ENCODE peak calls at places on chromosomes 1 and 21, in nine cellular contexts. One of them, this sample, is unnamed.

GRCh38 chr1:214108097-214108446 is 120.3 kb downstream of the PROX1 start:
- DNase-seq in GM20000: no peak
- DNase-seq in SW480: peak
- DNase-seq in GM06990: no peak
- DNase-seq in Caco-2: no peak
- DNase-seq in T follicular helper cell: no peak
- DNase-seq in H1: no peak
- DNase-seq in head of caudate nucleus: no peak
- DNase-seq in adrenal gland: no peak
- DNase-seq in this sample: no peak

GRCh38 chr1:109570414-109570813 is 22.0 kb downstream of the GNAI3 start:
- DNase-seq in GM20000: no peak
- DNase-seq in SW480: no peak
- DNase-seq in GM06990: no peak
- DNase-seq in Caco-2: no peak
- DNase-seq in T follicular helper cell: no peak
- DNase-seq in H1: no peak
- DNase-seq in head of caudate nucleus: no peak
- DNase-seq in adrenal gland: no peak
- DNase-seq in this sample: no peak

GRCh38 chr1:232018512-232019340 is 392.1 kb downstream of the DISC1 start:
- DNase-seq in GM20000: no peak
- DNase-seq in SW480: no peak
- DNase-seq in GM06990: no peak
- DNase-seq in Caco-2: no peak
- DNase-seq in T follicular helper cell: no peak
- DNase-seq in H1: no peak
- DNase-seq in head of caudate nucleus: peak
- DNase-seq in adrenal gland: no peak
- DNase-seq in this sample: no peak

GRCh38 chr1:109299087-109299983 is 7.5 kb downstream of the MYBPHL start:
- DNase-seq in GM20000: no peak
- DNase-seq in SW480: peak
- DNase-seq in GM06990: no peak
- DNase-seq in Caco-2: no peak
- DNase-seq in T follicular helper cell: no peak
- DNase-seq in H1: no peak
- DNase-seq in head of caudate nucleus: peak
- DNase-seq in adrenal gland: peak
- DNase-seq in this sample: no peak

GRCh38 chr1:28886731-28887417 is 27.5 kb upstream of the EPB41 start:
- DNase-seq in GM20000: peak
- DNase-seq in SW480: peak
- DNase-seq in GM06990: peak
- DNase-seq in Caco-2: peak
- DNase-seq in T follicular helper cell: peak
- DNase-seq in H1: peak
- DNase-seq in head of caudate nucleus: peak
- DNase-seq in adrenal gland: peak
- DNase-seq in this sample: peak

GRCh38 chr1:2104621-2105427 is 54.6 kb downstream of the PRKCZ start:
- DNase-seq in GM20000: no peak
- DNase-seq in SW480: peak
- DNase-seq in GM06990: no peak
- DNase-seq in Caco-2: no peak
- DNase-seq in T follicular helper cell: no peak
- DNase-seq in H1: no peak
- DNase-seq in head of caudate nucleus: no peak
- DNase-seq in adrenal gland: no peak
- DNase-seq in this sample: no peak

GRCh38 chr1:29890201-29890959 is 654.1 kb downstream of the PTPRU start:
- DNase-seq in GM20000: no peak
- DNase-seq in SW480: no peak
- DNase-seq in GM06990: no peak
- DNase-seq in Caco-2: no peak
- DNase-seq in T follicular helper cell: no peak
- DNase-seq in H1: no peak
- DNase-seq in head of caudate nucleus: no peak
- DNase-seq in adrenal gland: no peak
- DNase-seq in this sample: no peak

GRCh38 chr1:201022824-201023516 is 544 bp downstream of the KIF21B start:
- DNase-seq in GM20000: no peak
- DNase-seq in SW480: no peak
- DNase-seq in GM06990: peak
- DNase-seq in Caco-2: no peak
- DNase-seq in T follicular helper cell: no peak
- DNase-seq in H1: no peak
- DNase-seq in head of caudate nucleus: no peak
- DNase-seq in adrenal gland: no peak
- DNase-seq in this sample: peak

GRCh38 chr1:24806588-24806987 is 61.3 kb downstream of the CLIC4 start:
- DNase-seq in GM20000: no peak
- DNase-seq in SW480: no peak
- DNase-seq in GM06990: no peak
- DNase-seq in Caco-2: no peak
- DNase-seq in T follicular helper cell: no peak
- DNase-seq in H1: no peak
- DNase-seq in head of caudate nucleus: no peak
- DNase-seq in adrenal gland: no peak
- DNase-seq in this sample: no peak

GRCh38 chr1:53130878-53131589 is 11.4 kb downstream of the SLC1A7 start:
- DNase-seq in GM20000: no peak
- DNase-seq in SW480: no peak
- DNase-seq in GM06990: no peak
- DNase-seq in Caco-2: no peak
- DNase-seq in T follicular helper cell: no peak
- DNase-seq in H1: no peak
- DNase-seq in head of caudate nucleus: no peak
- DNase-seq in adrenal gland: no peak
- DNase-seq in this sample: no peak

GRCh38 chr1:35111106-35111505 is 31.9 kb downstream of the ZMYM1 start:
- DNase-seq in GM20000: no peak
- DNase-seq in SW480: no peak
- DNase-seq in GM06990: no peak
- DNase-seq in Caco-2: no peak
- DNase-seq in T follicular helper cell: no peak
- DNase-seq in H1: no peak
- DNase-seq in head of caudate nucleus: no peak
- DNase-seq in adrenal gland: no peak
- DNase-seq in this sample: no peak

GRCh38 chr1:43881415-43881814 is 52.2 kb upstream of the ARTN start:
- DNase-seq in GM20000: no peak
- DNase-seq in SW480: no peak
- DNase-seq in GM06990: no peak
- DNase-seq in Caco-2: no peak
- DNase-seq in T follicular helper cell: no peak
- DNase-seq in H1: no peak
- DNase-seq in head of caudate nucleus: no peak
- DNase-seq in adrenal gland: no peak
- DNase-seq in this sample: no peak

GRCh38 chr1:21319447-21320407 is 29.5 kb upstream of the ECE1 start:
- DNase-seq in GM20000: no peak
- DNase-seq in SW480: no peak
- DNase-seq in GM06990: no peak
- DNase-seq in Caco-2: no peak
- DNase-seq in T follicular helper cell: no peak
- DNase-seq in H1: no peak
- DNase-seq in head of caudate nucleus: no peak
- DNase-seq in adrenal gland: no peak
- DNase-seq in this sample: no peak

GRCh38 chr1:71638081-71638766 is 557.4 kb upstream of the ZRANB2 start:
- DNase-seq in GM20000: no peak
- DNase-seq in SW480: no peak
- DNase-seq in GM06990: no peak
- DNase-seq in Caco-2: no peak
- DNase-seq in T follicular helper cell: no peak
- DNase-seq in H1: no peak
- DNase-seq in head of caudate nucleus: no peak
- DNase-seq in adrenal gland: no peak
- DNase-seq in this sample: no peak

GRCh38 chr1:117312453-117313138 is 54.7 kb upstream of the MAN1A2 start:
- DNase-seq in GM20000: peak
- DNase-seq in SW480: peak
- DNase-seq in GM06990: peak
- DNase-seq in Caco-2: no peak
- DNase-seq in T follicular helper cell: no peak
- DNase-seq in H1: no peak
- DNase-seq in head of caudate nucleus: no peak
- DNase-seq in adrenal gland: peak
- DNase-seq in this sample: peak

GRCh38 chr21:41894922-41895557 is 15.9 kb upstream of the PRDM15 start:
- DNase-seq in GM20000: no peak
- DNase-seq in SW480: no peak
- DNase-seq in GM06990: no peak
- DNase-seq in Caco-2: no peak
- DNase-seq in T follicular helper cell: no peak
- DNase-seq in H1: no peak
- DNase-seq in head of caudate nucleus: no peak
- DNase-seq in adrenal gland: no peak
- DNase-seq in this sample: no peak

GRCh38 chr21:37704751-37705150 is 211.5 kb downstream of the KCNJ6 start:
- DNase-seq in GM20000: no peak
- DNase-seq in SW480: no peak
- DNase-seq in GM06990: no peak
- DNase-seq in Caco-2: no peak
- DNase-seq in T follicular helper cell: no peak
- DNase-seq in H1: no peak
- DNase-seq in head of caudate nucleus: no peak
- DNase-seq in adrenal gland: no peak
- DNase-seq in this sample: no peak

GRCh38 chr1:82227696-82228095 is 427.0 kb downstream of the ADGRL2 start:
- DNase-seq in GM20000: no peak
- DNase-seq in SW480: no peak
- DNase-seq in GM06990: no peak
- DNase-seq in Caco-2: no peak
- DNase-seq in T follicular helper cell: no peak
- DNase-seq in H1: no peak
- DNase-seq in head of caudate nucleus: no peak
- DNase-seq in adrenal gland: peak
- DNase-seq in this sample: no peak

GRCh38 chr1:214332950-214333798 is 52.2 kb downstream of the SMYD2 start:
- DNase-seq in GM20000: peak
- DNase-seq in SW480: peak
- DNase-seq in GM06990: no peak
- DNase-seq in Caco-2: peak
- DNase-seq in T follicular helper cell: no peak
- DNase-seq in H1: no peak
- DNase-seq in head of caudate nucleus: peak
- DNase-seq in adrenal gland: peak
- DNase-seq in this sample: peak

GRCh38 chr1:157199421-157199755 is 61.2 kb upstream of the ETV3 start:
- DNase-seq in GM20000: no peak
- DNase-seq in SW480: no peak
- DNase-seq in GM06990: no peak
- DNase-seq in Caco-2: no peak
- DNase-seq in T follicular helper cell: no peak
- DNase-seq in H1: no peak
- DNase-seq in head of caudate nucleus: no peak
- DNase-seq in adrenal gland: no peak
- DNase-seq in this sample: no peak

GRCh38 chr1:51945591-51945990 is 44.9 kb downstream of the RAB3B start:
- DNase-seq in GM20000: no peak
- DNase-seq in SW480: no peak
- DNase-seq in GM06990: no peak
- DNase-seq in Caco-2: no peak
- DNase-seq in T follicular helper cell: no peak
- DNase-seq in H1: no peak
- DNase-seq in head of caudate nucleus: no peak
- DNase-seq in adrenal gland: peak
- DNase-seq in this sample: no peak

GRCh38 chr1:71047635-71048607 is at the start of gene PTGER3:
- DNase-seq in GM20000: peak
- DNase-seq in SW480: peak
- DNase-seq in GM06990: peak
- DNase-seq in Caco-2: peak
- DNase-seq in T follicular helper cell: peak
- DNase-seq in H1: no peak
- DNase-seq in head of caudate nucleus: no peak
- DNase-seq in adrenal gland: peak
- DNase-seq in this sample: peak

GRCh38 chr1:229597877-229598276 is 28.0 kb downstream of the TAF5L start:
- DNase-seq in GM20000: no peak
- DNase-seq in SW480: no peak
- DNase-seq in GM06990: no peak
- DNase-seq in Caco-2: no peak
- DNase-seq in T follicular helper cell: no peak
- DNase-seq in H1: no peak
- DNase-seq in head of caudate nucleus: no peak
- DNase-seq in adrenal gland: no peak
- DNase-seq in this sample: no peak

GRCh38 chr21:33196956-33197374 is 32.8 kb upstream of the IFNAR2 start:
- DNase-seq in GM20000: peak
- DNase-seq in SW480: peak
- DNase-seq in GM06990: no peak
- DNase-seq in Caco-2: peak
- DNase-seq in T follicular helper cell: peak
- DNase-seq in H1: peak
- DNase-seq in head of caudate nucleus: peak
- DNase-seq in adrenal gland: peak
- DNase-seq in this sample: peak

GRCh38 chr1:227038401-227038800 is 98.3 kb downstream of the COQ8A start:
- DNase-seq in GM20000: no peak
- DNase-seq in SW480: no peak
- DNase-seq in GM06990: no peak
- DNase-seq in Caco-2: no peak
- DNase-seq in T follicular helper cell: no peak
- DNase-seq in H1: no peak
- DNase-seq in head of caudate nucleus: no peak
- DNase-seq in adrenal gland: no peak
- DNase-seq in this sample: no peak

GRCh38 chr1:58815069-58815679 is 31.3 kb upstream of the JUN start:
- DNase-seq in GM20000: peak
- DNase-seq in SW480: peak
- DNase-seq in GM06990: peak
- DNase-seq in Caco-2: peak
- DNase-seq in T follicular helper cell: no peak
- DNase-seq in H1: peak
- DNase-seq in head of caudate nucleus: peak
- DNase-seq in adrenal gland: peak
- DNase-seq in this sample: peak

GRCh38 chr1:110210604-110211502 is 739 bp downstream of the KCNC4 start:
- DNase-seq in GM20000: peak
- DNase-seq in SW480: peak
- DNase-seq in GM06990: peak
- DNase-seq in Caco-2: no peak
- DNase-seq in T follicular helper cell: peak
- DNase-seq in H1: no peak
- DNase-seq in head of caudate nucleus: peak
- DNase-seq in adrenal gland: peak
- DNase-seq in this sample: peak

GRCh38 chr21:31665397-31665796 is 5.9 kb downstream of the SOD1 start:
- DNase-seq in GM20000: no peak
- DNase-seq in SW480: no peak
- DNase-seq in GM06990: no peak
- DNase-seq in Caco-2: no peak
- DNase-seq in T follicular helper cell: no peak
- DNase-seq in H1: no peak
- DNase-seq in head of caudate nucleus: peak
- DNase-seq in adrenal gland: peak
- DNase-seq in this sample: no peak

GRCh38 chr1:22643381-22643780 is at the start of gene C1QC:
- DNase-seq in GM20000: no peak
- DNase-seq in SW480: no peak
- DNase-seq in GM06990: no peak
- DNase-seq in Caco-2: no peak
- DNase-seq in T follicular helper cell: no peak
- DNase-seq in H1: no peak
- DNase-seq in head of caudate nucleus: peak
- DNase-seq in adrenal gland: peak
- DNase-seq in this sample: no peak

GRCh38 chr1:86487131-86487804 is 18.5 kb downstream of the CLCA1 start:
- DNase-seq in GM20000: no peak
- DNase-seq in SW480: no peak
- DNase-seq in GM06990: no peak
- DNase-seq in Caco-2: no peak
- DNase-seq in T follicular helper cell: no peak
- DNase-seq in H1: no peak
- DNase-seq in head of caudate nucleus: no peak
- DNase-seq in adrenal gland: no peak
- DNase-seq in this sample: no peak

GRCh38 chr1:170307426-170307825 is 161.7 kb downstream of the NTMT2 start:
- DNase-seq in GM20000: no peak
- DNase-seq in SW480: no peak
- DNase-seq in GM06990: no peak
- DNase-seq in Caco-2: no peak
- DNase-seq in T follicular helper cell: no peak
- DNase-seq in H1: no peak
- DNase-seq in head of caudate nucleus: no peak
- DNase-seq in adrenal gland: no peak
- DNase-seq in this sample: no peak

This sample was measured in germinal center.